ENCODE peak calls at places on chromosomes 11 and 22, in four cellular contexts. O is hepatocyte, V is OCI-LY7, F is psoas muscle. E is an unnamed sample.
A peak's percentile ranks its signal among the peaks of the same experiment; 100 is the strongest.

GRCh38 chr11:71251761-71252433 is 480 bp downstream of the SHANK2 start:
- DNase-seq in F (no peak), O (peak; percentile 80), V (peak; percentile 8), E (peak; percentile 13)

GRCh38 chr11:118894192-118894591 is 10.5 kb downstream of the CXCR5 start:
- DNase-seq in O (no peak), F (no peak), V (no peak), E (no peak)

GRCh38 chr11:130474637-130475400 is 26.4 kb downstream of the ADAMTS15 start:
- DNase-seq in V (no peak), F (no peak), O (no peak), E (no peak)

GRCh38 chr11:118415739-118416068 is 14.3 kb downstream of the ATP5MG start:
- DNase-seq in O (peak; percentile 76), V (no peak), F (no peak), E (no peak)

GRCh38 chr11:117313103-117313502 is 3.0 kb downstream of the BACE1 start:
- DNase-seq in F (no peak), O (no peak), V (no peak), E (no peak)

GRCh38 chr11:9574806-9575530 is 1.5 kb downstream of the WEE1 start:
- DNase-seq in V (no peak), O (peak; percentile 89), F (no peak), E (peak; percentile 90)

GRCh38 chr11:128324051-128324481 is 263.3 kb downstream of the ETS1 start:
- DNase-seq in O (no peak), V (no peak), F (no peak), E (no peak)

GRCh38 chr11:66861051-66861773 is 4.3 kb downstream of the LRFN4 start:
- DNase-seq in F (no peak), V (no peak), O (no peak), E (no peak)

GRCh38 chr11:60852639-60853468 is 2.9 kb downstream of the PTGDR2 start:
- DNase-seq in V (no peak), F (no peak), O (no peak), E (no peak)

GRCh38 chr11:132245558-132246385 is 875.4 kb downstream of the NTM start:
- DNase-seq in F (no peak), O (no peak), V (no peak), E (no peak)

GRCh38 chr11:70555092-70555491 is 156.8 kb downstream of the CTTN start:
- DNase-seq in V (no peak), O (no peak), F (no peak), E (no peak)

GRCh38 chr11:2465201-2466068 is 20.6 kb downstream of the KCNQ1 start:
- DNase-seq in V (no peak), O (no peak), F (no peak), E (no peak)

GRCh38 chr11:44301856-44302231 is 8.1 kb downstream of the ALX4 start:
- DNase-seq in V (no peak), F (no peak), O (no peak), E (peak; percentile 62)

GRCh38 chr11:94885133-94885532 is 88.2 kb downstream of the CWC15 start:
- DNase-seq in O (no peak), F (no peak), V (peak; percentile 3), E (no peak)

GRCh38 chr11:74820763-74821162 is 72.1 kb downstream of the RNF169 start:
- DNase-seq in O (no peak), V (no peak), F (no peak), E (no peak)

GRCh38 chr11:131546218-131546895 is 175.9 kb downstream of the NTM start:
- DNase-seq in O (no peak), V (no peak), F (no peak), E (no peak)

GRCh38 chr11:112292785-112293407 is 32.2 kb upstream of the PLET1 start:
- DNase-seq in V (no peak), O (no peak), F (no peak), E (peak; percentile 89)

GRCh38 chr22:43411981-43412807 is at the start of gene MPPED1:
- DNase-seq in F (no peak), O (no peak), V (no peak), E (no peak)

GRCh38 chr11:85595285-85595884 is 31.8 kb downstream of the DLG2 start:
- DNase-seq in F (no peak), V (peak; percentile 66), O (peak; percentile 54), E (peak; percentile 45)

GRCh38 chr11:117273550-117274289 is 17.4 kb upstream of the BACE1-AS start:
- DNase-seq in V (no peak), O (peak; percentile 29), F (no peak), E (peak; percentile 83)

GRCh38 chr22:46864314-46865051 is 102.0 kb downstream of the TBC1D22A start:
- DNase-seq in F (no peak), O (peak; percentile 55), V (no peak), E (no peak)

GRCh38 chr11:121572581-121573059 is 119.9 kb upstream of the SORL1-AS1 start:
- DNase-seq in F (no peak), O (no peak), V (no peak), E (no peak)

GRCh38 chr11:92969293-92969633 is 188 bp upstream of the MTNR1B start:
- DNase-seq in V (no peak), F (no peak), O (no peak), E (no peak)

DNA sequence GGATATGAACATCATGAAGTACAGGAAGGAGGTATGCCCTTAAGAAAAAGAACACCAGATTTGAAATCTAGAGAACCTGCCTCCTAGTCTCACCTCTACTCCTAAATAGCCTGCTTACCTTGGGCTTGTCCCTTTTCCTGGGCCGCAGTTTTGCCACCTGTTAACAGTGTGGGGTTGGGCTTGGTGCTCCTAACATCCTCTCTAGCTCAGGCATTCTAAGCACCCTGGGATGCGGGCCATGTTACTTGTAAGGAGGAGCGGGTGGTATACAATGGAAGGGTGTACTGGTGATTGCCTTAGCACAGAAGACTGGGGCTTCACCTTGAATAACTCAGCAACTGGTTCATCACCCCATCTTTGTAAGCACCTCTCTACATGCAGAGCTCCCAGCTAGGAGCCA is 48.7 kb downstream of the TIMP3 start:
- DNase-seq in V (no peak), O (no peak), F (no peak), E (no peak)
- H3K27ac ChIP-seq in V (no peak overlapping the region), O (no peak overlapping the region), F (no peak overlapping the region), E (no peak overlapping the region)

DNA sequence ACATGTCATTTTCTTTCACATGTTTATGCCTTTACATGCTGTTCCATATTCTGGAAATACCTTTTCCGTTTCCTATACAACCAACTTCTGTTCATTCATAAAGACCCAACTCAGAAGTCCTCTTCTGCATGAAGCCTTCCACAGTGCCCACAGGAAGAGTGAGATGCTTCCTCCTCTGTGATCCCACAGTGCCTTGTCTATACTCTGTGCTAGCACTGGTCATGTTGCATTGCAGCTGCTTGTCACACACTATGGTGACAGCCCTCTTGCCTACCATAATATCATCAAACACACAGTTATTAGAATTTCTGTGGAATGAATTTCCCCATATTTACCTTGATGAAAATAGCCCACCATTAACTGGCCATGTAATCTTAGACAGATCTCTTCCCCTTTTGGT is 8.9 kb downstream of the PARVA start:
- DNase-seq in V (no peak), F (no peak), O (no peak), E (no peak)
- H3K4me1 ChIP-seq in V (no peaks in the 10 kb centered on the region), F (no peaks in the 10 kb centered on the region), O (peaks cover 49% of the 10 kb centered on the region), E (peaks cover 10% of the 10 kb centered on the region)

GRCh38 chr11:54979375-54979774 is 272.7 kb downstream of the OR4A5 start:
- DNase-seq in V (no peak), O (no peak), F (no peak), E (no peak)
- H3K9me3 ChIP-seq in V (peaks cover 23% of the 10 kb centered on the region), O (no peaks in the 10 kb centered on the region), F (peaks cover 53% of the 10 kb centered on the region), E (no peaks in the 10 kb centered on the region)

GRCh38 chr11:72740562-72741428 is 11.4 kb downstream of the ARAP1 start:
- DNase-seq in F (no peak), V (no peak), O (no peak), E (no peak)
- H3K27ac ChIP-seq in F (no peak overlapping the region), V (peak overlapping the region; percentile 63), O (peak overlapping the region; percentile 88), E (peak overlapping the region; percentile 88)

E was measured in cardiac muscle cell.